ENCODE peak calls at places on chromosomes 4 and X, in five cellular contexts. M, J, W, O and U are unnamed samples. For H3K27me3, the result is how much of the 10 kb centered on the place peaks cover.

GRCh38 chr4:149781150-149781549 is 34.5 kb downstream of the IQCM start:
- DNase-seq in W (no peak), J (peak), M (no peak), O (no peak), U (no peak)

GRCh38 chr4:82469776-82470345 is 39.5 kb downstream of the ENOPH1 start:
- DNase-seq in W (no peak), O (no peak), J (peak), M (no peak), U (no peak)

GRCh38 chr4:89765966-89766365 is 71.0 kb downstream of the SNCA start:
- DNase-seq in M (no peak), J (peak), W (peak), O (no peak), U (peak)

GRCh38 chr4:176735300-176735699 is 57.4 kb downstream of the VEGFC start:
- DNase-seq in M (no peak), W (no peak), J (peak), O (peak), U (no peak)

GRCh38 chr4:4289575-4289929 is 402 bp downstream of the LYAR start:
- DNase-seq in W (no peak), M (no peak), J (peak), O (no peak), U (no peak)

GRCh38 chr4:60506061-60506460 is 694.1 kb upstream of the ADGRL3 start:
- DNase-seq in J (no peak), M (no peak), O (no peak), W (no peak), U (no peak)

GRCh38 chr4:109998867-109999303 is 86.2 kb downstream of the EGF start:
- DNase-seq in O (peak), W (no peak), M (no peak), J (peak), U (peak)

GRCh38 chrX:1463581-1464281 is 11.0 kb upstream of the ASMTL start:
- DNase-seq in J (no peak), W (no peak), M (no peak), O (no peak), U (no peak)

GRCh38 chr4:108492816-108493595 is 127.4 kb upstream of the RPL34 start:
- DNase-seq in J (peak), M (no peak), O (peak), W (no peak), U (no peak)

GRCh38 chr4:26624042-26624441 is 40.2 kb downstream of the TBC1D19 start:
- DNase-seq in W (no peak), O (no peak), J (no peak), M (no peak), U (no peak)

GRCh38 chrX:154717824-154718223 is 33.1 kb downstream of the GAB3 start:
- DNase-seq in J (peak), O (no peak), W (no peak), M (no peak), U (no peak)

GRCh38 chr4:70885174-70885573 is 17.0 kb upstream of the MOB1B start:
- DNase-seq in J (no peak), M (no peak), O (no peak), W (no peak), U (no peak)

GRCh38 chr4:52420330-52420729 is 238.8 kb downstream of the USP46 start:
- DNase-seq in W (no peak), J (no peak), O (no peak), M (no peak), U (no peak)
- H3K27me3 ChIP-seq in W (under half), J (under half), O (under half), M (under half), U (under half)

GRCh38 chr4:80058740-80059139 is 14.3 kb downstream of the ANTXR2 start:
- DNase-seq in M (no peak), W (no peak), O (no peak), J (no peak), U (no peak)
- H3K27ac ChIP-seq in M (no peak), W (no peak), O (no peak), J (no peak), U (no peak)

DNA sequence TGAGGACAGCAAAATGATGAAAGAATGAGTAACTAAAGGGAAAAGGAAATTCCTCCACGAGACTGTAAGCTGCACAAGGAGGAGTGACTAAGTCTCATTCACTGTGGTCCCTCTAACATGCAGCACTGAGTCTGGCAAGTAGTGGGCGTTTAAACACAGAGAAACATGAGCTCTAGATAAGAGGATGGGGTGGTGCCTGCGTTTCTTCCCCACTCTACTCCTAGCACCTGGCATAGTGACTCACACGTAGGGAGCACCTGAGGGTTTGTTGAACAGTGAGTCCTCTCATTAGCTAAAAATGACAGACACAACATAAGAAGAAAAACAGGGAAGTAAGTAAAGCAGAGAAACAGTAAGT is 105.8 kb upstream of the CBR4 start:
- DNase-seq in J (peak), O (peak), W (no peak), M (no peak), U (no peak)
- TF ChIP-seq CTCF in J (peak), O (no peak), W (no peak), M (no peak), U (no peak)

GRCh38 chr4:20252656-20253271 is 1.1 kb downstream of the SLIT2 start:
- DNase-seq in W (peak), M (peak), O (peak), J (peak), U (no peak)

GRCh38 chr4:20249333-20249732 is 2.4 kb upstream of the SLIT2 start:
- DNase-seq in O (no peak), J (peak), M (no peak), W (peak), U (no peak)

GRCh38 chr4:20251796-20252655 is at the start of gene SLIT2:
- DNase-seq in O (peak), W (peak), M (peak), J (peak), U (peak)

GRCh38 chr4:20253272-20253798 is 1.6 kb downstream of the SLIT2 start:
- DNase-seq in M (peak), W (no peak), O (peak), J (no peak), U (no peak)

GRCh38 chr4:20251061-20251795 is 477 bp upstream of the SLIT2 start:
- DNase-seq in W (no peak), M (no peak), O (no peak), J (no peak), U (no peak)
- H3K27me3 ChIP-seq in W (under half), M (under half), O (half or more), J (under half), U (under half)

DNA sequence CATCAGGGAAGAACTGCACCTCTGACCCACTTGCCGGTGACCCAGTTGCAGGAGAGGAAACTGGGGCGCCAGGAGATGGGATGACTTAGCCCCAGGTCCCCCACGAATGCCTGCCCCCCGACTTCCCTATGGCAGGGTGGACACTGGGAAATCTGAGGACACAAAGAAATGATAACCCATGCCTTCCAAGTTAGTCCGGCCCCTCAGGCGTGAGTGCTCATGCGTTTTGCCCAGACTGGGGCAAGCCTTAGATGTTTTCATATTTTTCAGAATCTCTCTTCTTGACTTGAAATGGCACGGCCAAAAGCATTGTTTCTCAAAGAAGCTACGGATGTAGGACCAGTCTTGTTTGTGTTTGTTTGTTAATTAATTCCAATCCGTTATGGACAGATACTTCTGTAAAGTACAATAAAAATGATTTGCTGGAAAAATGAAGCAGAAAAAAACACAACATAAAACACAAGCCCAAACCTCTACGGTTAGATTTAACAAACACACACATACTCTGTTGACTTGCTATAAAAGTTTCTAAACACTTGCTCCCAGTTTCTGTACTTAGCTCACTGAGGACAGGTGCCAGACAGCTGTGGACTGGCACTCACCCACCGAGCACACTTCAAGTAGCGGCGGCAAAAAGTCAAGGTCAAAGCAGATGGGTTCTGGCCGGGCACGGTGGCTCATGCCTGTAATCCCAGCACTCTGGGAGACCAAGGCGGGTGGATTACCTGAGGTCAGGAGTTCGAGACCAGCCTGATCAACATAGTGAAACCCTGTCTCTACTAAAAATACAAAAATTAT is 341.5 kb downstream of the BCOR start:
- DNase-seq in M (no peak), O (no peak), J (no peak), W (peak), U (no peak)
- H3K27ac ChIP-seq in M (peak), O (no peak), J (peak), W (peak), U (peak)

GRCh38 chr4:47686294-47686872 is 151.5 kb downstream of the CORIN start:
- DNase-seq in O (peak), M (peak), W (peak), J (no peak), U (peak)
- TF ChIP-seq CTCF in O (peak), M (peak), W (peak), J (peak), U (no peak)

DNA sequence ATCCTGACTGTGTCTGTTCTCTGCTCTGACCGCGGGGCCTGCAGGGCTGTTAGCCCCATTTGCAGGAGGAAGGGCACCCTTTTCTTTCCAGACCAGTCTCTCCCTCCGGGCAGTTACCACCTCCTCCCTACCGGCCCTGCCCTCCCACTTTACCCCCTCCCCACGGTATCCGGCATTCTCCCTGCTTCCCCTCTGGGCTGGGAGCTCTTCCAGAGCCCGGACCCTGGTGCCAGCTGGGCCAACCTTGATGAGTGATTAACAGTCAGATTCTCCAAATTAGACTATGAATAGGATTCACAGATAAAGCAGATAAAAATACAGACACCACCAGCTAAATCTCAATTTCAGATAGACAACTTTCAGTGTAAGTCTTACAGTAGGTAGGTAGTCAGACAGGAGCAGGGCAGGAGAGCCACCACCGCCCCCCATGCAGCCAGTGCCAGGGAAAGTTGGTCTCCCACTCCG is 23.4 kb upstream of the WFS1 start:
- DNase-seq in O (no peak), J (no peak), W (no peak), M (no peak), U (no peak)
- H3K27me3 ChIP-seq in O (under half), J (under half), W (under half), M (under half), U (under half)

DNA sequence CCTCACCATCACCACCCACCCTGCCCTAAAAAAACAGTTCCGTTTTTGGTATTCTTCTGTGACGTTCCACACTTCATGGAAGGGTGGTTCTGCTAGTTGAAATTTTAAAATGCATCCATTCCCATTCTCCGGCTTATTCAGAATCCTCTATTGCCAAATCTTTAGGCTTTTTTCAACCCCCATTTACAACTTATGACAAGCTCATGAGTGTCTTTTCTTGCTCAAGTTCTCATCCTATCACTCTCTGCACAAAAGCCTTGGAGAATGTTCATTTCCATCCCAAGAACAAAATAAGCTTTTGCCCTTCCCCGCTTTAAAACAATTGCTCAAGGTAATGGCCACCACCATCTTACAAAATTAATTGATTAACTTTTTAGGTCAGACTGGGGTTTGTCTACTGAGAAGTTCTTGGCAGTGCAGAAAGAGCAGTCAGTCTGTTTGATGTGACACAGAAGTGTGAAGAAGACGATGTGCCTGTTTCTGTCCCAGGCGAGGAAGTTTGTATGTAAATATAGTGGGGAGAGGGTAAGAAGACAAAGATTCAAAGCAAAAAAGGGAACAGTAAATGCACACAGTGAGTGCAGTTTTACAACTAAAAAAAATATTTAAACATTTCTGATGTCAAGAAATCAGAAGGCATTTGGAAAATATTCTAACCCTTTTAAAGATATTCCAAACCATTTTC is 264.7 kb downstream of the RAPGEF2 start:
- DNase-seq in W (no peak), J (no peak), O (no peak), M (no peak), U (no peak)
- H3K27ac ChIP-seq in W (no peak), J (no peak), O (no peak), M (no peak), U (no peak)

DNA sequence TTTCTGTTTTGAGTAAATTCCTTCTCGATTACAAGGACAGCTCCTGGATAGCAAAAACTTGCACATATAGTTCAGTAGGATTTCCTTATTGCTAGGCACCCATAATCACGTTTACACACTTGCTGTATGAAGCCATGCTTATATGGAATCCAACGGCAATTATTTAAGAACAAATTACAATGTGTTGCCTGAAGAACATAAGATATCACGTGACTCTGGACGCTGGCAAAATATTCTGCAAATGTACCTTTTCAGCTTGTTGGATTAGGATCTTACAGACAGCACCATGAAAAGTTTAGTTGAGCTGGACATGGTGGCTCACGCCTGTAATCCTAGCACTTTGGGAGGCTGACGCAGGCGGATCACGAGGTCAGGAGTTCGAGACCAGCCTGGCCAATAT is 17.4 kb downstream of the MFAP3L start:
- DNase-seq in J (no peak), O (no peak), M (no peak), W (no peak), U (no peak)
- TF ChIP-seq CTCF in J (no peak), O (no peak), M (no peak), W (no peak), U (no peak)